ENCODE peak calls at places on chromosomes 7 and 10, in five cellular contexts. I is heart right ventricle, O is IMR-90, E is HCT116, U is coronary artery. M is an unnamed sample.

GRCh38 chr10:3848768-3849643 is 64.0 kb upstream of the KLF6 start:
- DNase-seq in O (peak; percentile 86), U (no peak), E (no peak), I (no peak), M (peak; percentile 90)

GRCh38 chr10:56231436-56231835 is 129.6 kb downstream of the ZWINT start:
- DNase-seq in E (no peak), I (no peak), U (no peak), O (no peak), M (peak; percentile 1)

GRCh38 chr7:41033526-41033925 is 669.4 kb downstream of the INHBA start:
- DNase-seq in I (no peak), U (no peak), E (no peak), O (peak; percentile 74), M (peak; percentile 77)

GRCh38 chr10:103648951-103649532 is 155.5 kb downstream of the NEURL1 start:
- DNase-seq in E (no peak), O (peak; percentile 16), I (no peak), U (peak; percentile 92), M (no peak)

GRCh38 chr10:123356799-123357198 is 202.6 kb downstream of the BUB3 start:
- DNase-seq in I (no peak), U (no peak), E (no peak), O (no peak), M (no peak)

GRCh38 chr7:122166708-122167107 is 22.7 kb upstream of the AASS start:
- DNase-seq in E (no peak), O (peak; percentile 62), U (no peak), I (no peak), M (peak; percentile 47)

GRCh38 chr7:85595639-85596268 is 408.9 kb upstream of the SEMA3D start:
- DNase-seq in U (no peak), I (no peak), O (peak; percentile 75), E (no peak), M (no peak)

GRCh38 chr7:66181329-66181728 is 23.8 kb upstream of the TPST1 start:
- DNase-seq in E (no peak), U (no peak), I (no peak), O (no peak), M (no peak)

GRCh38 chr7:6590645-6591110 is 857 bp downstream of the INTS15 start:
- DNase-seq in U (no peak), I (no peak), O (no peak), E (no peak), M (peak; percentile 12)

GRCh38 chr10:113947138-113948011 is 92.9 kb downstream of the NHLRC2 start:
- DNase-seq in U (no peak), E (no peak), O (no peak), I (peak; percentile 21), M (no peak)

GRCh38 chr7:33895025-33895804 is 10.1 kb upstream of the BMPER start:
- DNase-seq in I (peak; percentile 82), U (peak; percentile 85), O (peak; percentile 75), E (peak; percentile 39), M (no peak)

GRCh38 chr7:132500727-132501410 is 75.4 kb downstream of the PLXNA4 start:
- DNase-seq in U (no peak), E (no peak), O (no peak), I (peak; percentile 77), M (no peak)

GRCh38 chr10:113322843-113323242 is 230.0 kb upstream of the HABP2 start:
- DNase-seq in I (peak; percentile 14), U (no peak), E (no peak), O (no peak), M (no peak)

GRCh38 chr10:124329941-124330340 is 88.8 kb downstream of the OAT start:
- DNase-seq in O (no peak), I (no peak), E (no peak), U (peak; percentile 45), M (no peak)

GRCh38 chr7:148540041-148540738 is 50.4 kb upstream of the C7orf33 start:
- DNase-seq in U (peak; percentile 86), O (peak; percentile 59), E (peak; percentile 4), I (peak; percentile 49), M (peak; percentile 81)

GRCh38 chr10:88762906-88763305 is 3.1 kb downstream of the LIPN start:
- DNase-seq in I (no peak), O (no peak), E (no peak), U (no peak), M (no peak)

GRCh38 chr10:60508831-60509230 is 119.2 kb upstream of the ANK3 start:
- DNase-seq in I (no peak), O (no peak), U (no peak), E (no peak), M (no peak)

GRCh38 chr10:52740913-52741675 is 31.5 kb downstream of the MBL2 start:
- DNase-seq in U (no peak), O (peak; percentile 17), I (no peak), E (peak; percentile 32), M (no peak)

GRCh38 chr7:30348083-30348560 is 63.7 kb downstream of the ZNRF2 start:
- DNase-seq in E (peak; percentile 75), O (peak; percentile 88), I (no peak), U (no peak), M (peak; percentile 81)

GRCh38 chr7:45609180-45609579 is 35.0 kb downstream of the ADCY1 start:
- DNase-seq in O (no peak), E (no peak), U (peak; percentile 43), I (no peak), M (no peak)

GRCh38 chr10:129035052-129035805 is 431.8 kb upstream of the MGMT start:
- DNase-seq in I (no peak), E (no peak), U (no peak), O (no peak), M (no peak)

GRCh38 chr10:235921-236320 is 100.7 kb downstream of the ZMYND11 start:
- DNase-seq in U (no peak), O (no peak), I (no peak), E (no peak), M (no peak)

GRCh38 chr10:12130237-12130872 is 878 bp downstream of the SEC61A2 start:
- DNase-seq in U (no peak), I (peak; percentile 5), O (peak; percentile 73), E (peak; percentile 64), M (peak; percentile 59)

DNA sequence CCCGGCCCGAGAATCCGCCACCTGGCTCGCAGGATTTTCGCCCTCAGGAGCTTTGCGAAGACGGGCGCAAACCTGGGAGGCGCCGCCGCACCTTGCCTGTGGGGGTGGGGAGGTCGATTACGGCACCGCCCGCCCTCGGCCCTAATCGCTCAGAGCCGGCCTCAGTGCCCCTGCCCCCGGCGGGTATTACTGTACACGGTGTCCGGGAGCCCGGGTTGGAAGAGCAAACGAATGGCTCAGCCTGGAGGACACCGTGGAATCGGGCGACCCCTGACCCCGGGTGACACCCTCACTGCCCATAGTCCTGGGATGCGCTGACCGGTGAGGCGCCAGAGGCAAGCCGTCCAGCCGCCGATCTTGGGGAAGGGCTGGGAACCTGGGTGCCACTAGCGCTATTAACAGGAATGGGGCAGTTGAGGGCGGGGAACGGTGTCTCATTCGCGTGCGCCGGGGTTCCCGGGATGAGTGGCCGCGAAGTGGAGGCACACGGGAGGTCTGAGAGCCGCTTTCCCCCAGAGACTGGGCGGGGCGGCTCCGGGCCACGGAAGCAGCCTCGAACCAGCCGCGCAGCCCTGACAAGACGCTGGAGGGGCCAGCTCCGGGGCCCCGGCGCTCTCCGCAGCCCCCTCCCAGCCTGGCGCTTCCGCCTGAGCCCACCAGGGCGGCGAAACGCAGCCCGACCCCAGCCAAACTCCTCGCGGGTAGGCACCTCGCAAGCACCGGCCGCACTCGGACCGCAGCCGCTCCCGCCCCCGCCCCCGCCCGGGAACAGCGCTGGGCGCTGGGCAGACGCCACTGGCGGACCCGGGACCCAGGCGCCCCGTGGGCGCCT is 167.5 kb downstream of the NRF1 start:
- DNase-seq in E (no peak), O (no peak), I (no peak), U (no peak), M (no peak)
- TF ChIP-seq CTCF in E (no peak), O (peak; percentile 4), I (no peak), U (no peak), M (no peak)

DNA sequence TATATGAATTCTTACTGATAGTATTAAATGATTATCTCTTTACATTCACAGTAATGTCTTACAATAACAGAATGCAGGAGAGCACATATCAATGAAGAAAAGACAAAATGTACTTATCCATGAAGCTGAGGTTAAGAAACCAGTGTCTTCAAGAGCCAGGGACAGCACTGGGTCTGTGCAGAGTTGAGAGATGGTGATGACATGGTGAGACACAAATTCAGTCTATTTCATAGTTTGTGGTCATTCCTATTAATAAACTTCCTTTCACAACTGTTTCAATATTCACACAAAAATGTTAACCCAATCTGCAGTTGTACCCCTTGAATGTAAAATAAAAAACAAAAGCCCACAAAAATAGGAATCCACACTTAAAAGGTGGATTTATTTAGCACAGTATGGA is 5.3 kb upstream of the MAGI2 start:
- DNase-seq in I (no peak), E (no peak), U (no peak), O (peak; percentile 34), M (no peak)
- H3K27ac ChIP-seq in I (no peak overlapping the region), E (no peak overlapping the region), U (peak overlapping the region; percentile 56), O (no peak overlapping the region), M (no peak overlapping the region)

GRCh38 chr7:91880016-91880412 is 488 bp downstream of the MTERF1 start:
- DNase-seq in I (no peak), O (no peak), U (no peak), E (no peak), M (no peak)

GRCh38 chr7:91872928-91873327 is 7.6 kb downstream of the MTERF1 start:
- DNase-seq in U (no peak), E (no peak), O (no peak), I (no peak), M (no peak)

GRCh38 chr7:91875851-91876250 is 4.7 kb downstream of the MTERF1 start:
- DNase-seq in I (no peak), U (no peak), E (no peak), O (no peak), M (no peak)

GRCh38 chr7:91880413-91881241 is at the start of gene MTERF1:
- DNase-seq in E (peak; percentile 85), I (peak; percentile 93), U (peak; percentile 88), O (peak; percentile 88), M (peak; percentile 70)

DNA sequence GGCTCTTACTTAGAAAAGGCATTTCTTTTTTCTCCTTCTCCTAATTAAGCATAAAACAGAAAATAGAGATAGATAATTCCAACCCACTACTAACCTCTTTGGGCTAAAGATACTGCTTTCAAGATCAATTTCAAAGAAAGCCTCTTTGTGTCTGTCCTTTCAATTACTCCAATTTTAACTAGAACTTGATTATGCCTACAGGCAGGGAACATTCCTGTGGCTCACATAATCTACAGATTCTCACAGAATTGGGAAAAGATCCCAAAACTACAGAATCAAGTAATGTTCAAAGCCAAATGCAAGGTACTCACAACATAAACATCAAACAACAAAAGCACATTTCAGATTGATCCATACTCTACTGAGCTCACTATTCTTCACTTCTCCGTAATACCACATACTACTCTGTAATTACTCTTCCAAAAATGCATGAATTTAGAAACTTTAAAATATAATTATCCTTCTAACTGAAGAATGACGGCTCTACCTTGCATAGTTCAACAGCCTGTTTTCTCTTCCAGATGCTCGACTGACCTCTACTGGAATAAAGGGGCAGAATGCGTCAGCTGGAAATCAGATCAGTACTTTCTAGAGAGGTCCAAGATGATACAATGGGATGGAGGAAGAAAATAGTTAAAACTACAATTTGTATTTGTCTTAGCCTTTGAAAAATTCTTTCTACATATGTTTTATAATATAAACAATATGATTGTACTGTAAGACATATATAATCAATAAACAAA is 3.9 kb downstream of the MTERF1 start:
- DNase-seq in O (peak; percentile 35), U (no peak), I (no peak), E (no peak), M (no peak)
- TF ChIP-seq CTCF in O (peak; percentile 44), U (no peak), I (peak; percentile 16), E (peak; percentile 8), M (peak; percentile 74)

DNA sequence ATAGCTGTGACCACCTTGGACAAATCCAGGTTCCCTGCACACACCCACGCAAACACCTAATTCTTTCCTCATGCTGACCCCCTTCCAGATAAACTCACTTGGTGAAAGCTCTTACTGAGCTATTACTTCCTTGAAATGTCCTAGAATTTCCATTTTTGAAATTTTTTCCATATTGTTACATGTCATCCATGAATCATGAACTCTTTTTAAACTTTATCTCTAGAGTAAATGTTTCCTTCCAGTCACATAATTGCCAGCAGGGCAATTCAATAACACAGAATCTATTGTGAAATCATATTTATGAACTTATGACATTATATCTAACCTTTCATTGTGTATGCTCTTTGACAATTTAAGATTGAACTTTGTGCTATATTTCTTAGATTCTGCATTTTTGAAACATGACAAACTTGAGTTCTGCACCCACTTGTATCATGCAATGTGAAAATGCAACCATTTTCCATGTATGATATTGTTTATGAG is 26.8 kb upstream of the FGL2 start:
- DNase-seq in E (no peak), O (peak; percentile 18), I (no peak), U (no peak), M (no peak)
- H3K27ac ChIP-seq in E (no peak overlapping the region), O (peak overlapping the region; percentile 55), I (no peak overlapping the region), U (no peak overlapping the region), M (no peak overlapping the region)

M was measured in foreskin keratinocyte.